ENCODE peak calls at places on chromosome 10, in seven cellular contexts. One of them, this sample, is unnamed. For H3K9me3, the result is how much of the 10 kb centered on the place peaks cover.

GRCh38 chr10:600876-601275 is 88.6 kb downstream of the DIP2C start:
- DNase-seq in mammary epithelial cell: no peak
- DNase-seq in tibial nerve: no peak
- DNase-seq in transverse colon: no peak
- DNase-seq in astrocyte: peak
- DNase-seq in ascending aorta: no peak
- DNase-seq in CD8-positive, alpha-beta memory T cell: no peak
- DNase-seq in this sample: no peak

GRCh38 chr10:78432582-78432981 is 398.9 kb downstream of the RPS24 start:
- DNase-seq in transverse colon: no peak
- DNase-seq in astrocyte: no peak
- DNase-seq in mammary epithelial cell: no peak
- DNase-seq in tibial nerve: peak
- DNase-seq in ascending aorta: no peak
- DNase-seq in CD8-positive, alpha-beta memory T cell: no peak
- DNase-seq in this sample: peak

GRCh38 chr10:10233256-10233655 is 784.4 kb upstream of the CELF2 start:
- DNase-seq in transverse colon: no peak
- DNase-seq in ascending aorta: no peak
- DNase-seq in mammary epithelial cell: no peak
- DNase-seq in astrocyte: no peak
- DNase-seq in CD8-positive, alpha-beta memory T cell: no peak
- DNase-seq in tibial nerve: no peak
- DNase-seq in this sample: no peak

GRCh38 chr10:122018951-122019413 is 30.0 kb downstream of the TACC2 start:
- DNase-seq in ascending aorta: no peak
- DNase-seq in mammary epithelial cell: peak
- DNase-seq in astrocyte: no peak
- DNase-seq in transverse colon: peak
- DNase-seq in CD8-positive, alpha-beta memory T cell: no peak
- DNase-seq in tibial nerve: no peak
- DNase-seq in this sample: no peak

GRCh38 chr10:61936770-61937169 is 35.3 kb downstream of the ARID5B start:
- DNase-seq in ascending aorta: no peak
- DNase-seq in CD8-positive, alpha-beta memory T cell: no peak
- DNase-seq in transverse colon: no peak
- DNase-seq in astrocyte: no peak
- DNase-seq in tibial nerve: no peak
- DNase-seq in mammary epithelial cell: no peak
- DNase-seq in this sample: no peak

GRCh38 chr10:20598590-20598989 is 298.5 kb downstream of the NEBL start:
- DNase-seq in mammary epithelial cell: peak
- DNase-seq in ascending aorta: peak
- DNase-seq in transverse colon: no peak
- DNase-seq in tibial nerve: peak
- DNase-seq in CD8-positive, alpha-beta memory T cell: no peak
- DNase-seq in astrocyte: peak
- DNase-seq in this sample: peak

GRCh38 chr10:70832852-70833542 is 17.2 kb downstream of the SGPL1 start:
- DNase-seq in tibial nerve: no peak
- DNase-seq in ascending aorta: no peak
- DNase-seq in astrocyte: peak
- DNase-seq in CD8-positive, alpha-beta memory T cell: no peak
- DNase-seq in mammary epithelial cell: peak
- DNase-seq in transverse colon: no peak
- DNase-seq in this sample: no peak

GRCh38 chr10:133099571-133099970 is 11.8 kb downstream of the ADGRA1 start:
- DNase-seq in ascending aorta: no peak
- DNase-seq in tibial nerve: no peak
- DNase-seq in astrocyte: no peak
- DNase-seq in transverse colon: no peak
- DNase-seq in CD8-positive, alpha-beta memory T cell: no peak
- DNase-seq in mammary epithelial cell: no peak
- DNase-seq in this sample: no peak

GRCh38 chr10:807958-808353 is 118.5 kb upstream of the DIP2C start:
- DNase-seq in mammary epithelial cell: no peak
- DNase-seq in tibial nerve: no peak
- DNase-seq in ascending aorta: no peak
- DNase-seq in CD8-positive, alpha-beta memory T cell: no peak
- DNase-seq in transverse colon: no peak
- DNase-seq in astrocyte: no peak
- DNase-seq in this sample: no peak

GRCh38 chr10:283916-284356 is 148.7 kb downstream of the ZMYND11 start:
- DNase-seq in astrocyte: no peak
- DNase-seq in ascending aorta: no peak
- DNase-seq in CD8-positive, alpha-beta memory T cell: no peak
- DNase-seq in tibial nerve: no peak
- DNase-seq in mammary epithelial cell: no peak
- DNase-seq in transverse colon: no peak
- DNase-seq in this sample: no peak

GRCh38 chr10:77796311-77796915 is 130.1 kb downstream of the DLG5 start:
- DNase-seq in mammary epithelial cell: no peak
- DNase-seq in astrocyte: no peak
- DNase-seq in CD8-positive, alpha-beta memory T cell: no peak
- DNase-seq in ascending aorta: no peak
- DNase-seq in tibial nerve: no peak
- DNase-seq in transverse colon: no peak
- DNase-seq in this sample: no peak

DNA sequence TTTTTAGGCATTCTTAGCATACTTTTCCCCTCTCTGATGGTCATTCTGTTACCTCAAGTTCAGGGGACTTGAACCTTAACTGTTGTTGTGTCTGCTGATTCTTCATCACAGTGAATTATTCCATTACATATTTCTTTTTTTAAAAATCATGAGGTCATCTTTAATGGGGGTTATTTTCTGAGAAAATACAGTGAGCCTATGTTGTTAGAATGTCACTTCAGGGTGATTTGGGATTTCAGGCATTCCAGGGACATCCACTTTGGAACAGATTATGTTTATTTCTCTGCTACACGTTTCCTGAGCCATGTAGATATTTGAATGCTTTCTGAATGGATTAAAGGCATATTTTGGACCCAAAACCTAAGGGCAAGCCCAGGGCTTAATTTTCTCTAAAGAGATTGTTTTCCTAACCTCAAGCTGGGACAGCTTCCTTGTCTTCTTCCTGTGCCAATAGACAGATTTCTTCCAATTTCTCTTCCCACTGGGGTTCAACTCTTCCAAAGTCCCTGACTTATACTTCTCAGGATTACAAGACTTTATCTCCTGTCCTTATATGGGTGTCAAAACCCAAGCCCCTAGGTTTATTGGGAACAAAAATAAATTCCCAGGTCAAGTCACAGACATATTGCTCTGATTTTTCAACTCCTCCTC is 271.7 kb downstream of the ARHGAP12 start:
- DNase-seq in transverse colon: no peak
- DNase-seq in mammary epithelial cell: no peak
- DNase-seq in tibial nerve: no peak
- DNase-seq in ascending aorta: no peak
- DNase-seq in CD8-positive, alpha-beta memory T cell: no peak
- DNase-seq in astrocyte: peak
- DNase-seq in this sample: no peak
- H3K4me3 ChIP-seq in transverse colon: no peak
- H3K4me3 ChIP-seq in mammary epithelial cell: no peak
- H3K4me3 ChIP-seq in tibial nerve: no peak
- H3K4me3 ChIP-seq in ascending aorta: no peak
- H3K4me3 ChIP-seq in CD8-positive, alpha-beta memory T cell: no peak
- H3K4me3 ChIP-seq in astrocyte: no peak
- H3K4me3 ChIP-seq in this sample: no peak

DNA sequence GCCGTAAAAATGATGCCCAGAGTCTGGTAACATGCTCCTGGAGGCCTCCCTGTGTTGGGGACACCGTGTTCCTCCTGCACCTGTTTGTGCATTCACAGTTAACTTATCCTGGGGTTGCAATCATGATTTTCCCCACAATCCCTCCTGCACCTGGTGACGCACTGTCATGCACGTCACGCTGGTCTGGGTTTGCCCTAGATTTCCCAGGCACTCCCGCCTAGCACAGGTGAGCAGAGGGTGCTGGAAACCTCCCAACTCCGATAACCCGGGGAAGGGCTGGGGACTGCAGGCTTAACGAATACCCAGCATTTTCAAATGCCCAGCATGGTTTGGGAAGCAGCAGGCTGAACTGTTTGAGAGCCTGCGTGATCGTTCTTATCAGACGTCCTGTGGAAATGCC is 427.1 kb downstream of the TCERG1L start:
- DNase-seq in tibial nerve: no peak
- DNase-seq in ascending aorta: no peak
- DNase-seq in mammary epithelial cell: no peak
- DNase-seq in transverse colon: no peak
- DNase-seq in CD8-positive, alpha-beta memory T cell: no peak
- DNase-seq in astrocyte: no peak
- DNase-seq in this sample: no peak
- H3K9me3 ChIP-seq in tibial nerve: under half
- H3K9me3 ChIP-seq in ascending aorta: under half
- H3K9me3 ChIP-seq in mammary epithelial cell: under half
- H3K9me3 ChIP-seq in transverse colon: under half
- H3K9me3 ChIP-seq in CD8-positive, alpha-beta memory T cell: under half
- H3K9me3 ChIP-seq in astrocyte: under half
- H3K9me3 ChIP-seq in this sample: under half

GRCh38 chr10:48289652-48290238 is 15.2 kb upstream of the FRMPD2 start:
- DNase-seq in mammary epithelial cell: peak
- DNase-seq in astrocyte: no peak
- DNase-seq in CD8-positive, alpha-beta memory T cell: peak
- DNase-seq in transverse colon: peak
- DNase-seq in tibial nerve: no peak
- DNase-seq in ascending aorta: no peak
- DNase-seq in this sample: peak

GRCh38 chr10:48287417-48288391 is 13.2 kb upstream of the FRMPD2 start:
- DNase-seq in mammary epithelial cell: peak
- DNase-seq in transverse colon: no peak
- DNase-seq in ascending aorta: no peak
- DNase-seq in CD8-positive, alpha-beta memory T cell: no peak
- DNase-seq in astrocyte: no peak
- DNase-seq in tibial nerve: no peak
- DNase-seq in this sample: no peak

GRCh38 chr10:48290286-48290685 is 15.8 kb upstream of the FRMPD2 start:
- DNase-seq in ascending aorta: no peak
- DNase-seq in CD8-positive, alpha-beta memory T cell: no peak
- DNase-seq in transverse colon: no peak
- DNase-seq in astrocyte: no peak
- DNase-seq in mammary epithelial cell: no peak
- DNase-seq in tibial nerve: no peak
- DNase-seq in this sample: no peak

GRCh38 chr10:48286356-48286755 is 11.9 kb upstream of the FRMPD2 start:
- DNase-seq in transverse colon: no peak
- DNase-seq in mammary epithelial cell: no peak
- DNase-seq in CD8-positive, alpha-beta memory T cell: no peak
- DNase-seq in astrocyte: no peak
- DNase-seq in tibial nerve: no peak
- DNase-seq in ascending aorta: no peak
- DNase-seq in this sample: no peak

GRCh38 chr10:48288661-48289060 is 14.2 kb upstream of the FRMPD2 start:
- DNase-seq in astrocyte: peak
- DNase-seq in tibial nerve: no peak
- DNase-seq in CD8-positive, alpha-beta memory T cell: no peak
- DNase-seq in ascending aorta: no peak
- DNase-seq in mammary epithelial cell: no peak
- DNase-seq in transverse colon: no peak
- DNase-seq in this sample: no peak
- H3K27ac ChIP-seq in astrocyte: no peak
- H3K27ac ChIP-seq in tibial nerve: no peak
- H3K27ac ChIP-seq in CD8-positive, alpha-beta memory T cell: no peak
- H3K27ac ChIP-seq in ascending aorta: no peak
- H3K27ac ChIP-seq in mammary epithelial cell: no peak
- H3K27ac ChIP-seq in transverse colon: no peak
- H3K27ac ChIP-seq in this sample: no peak

GRCh38 chr10:42933454-42934340 is 143.2 kb upstream of the RET start:
- DNase-seq in tibial nerve: peak
- DNase-seq in astrocyte: no peak
- DNase-seq in transverse colon: peak
- DNase-seq in ascending aorta: no peak
- DNase-seq in CD8-positive, alpha-beta memory T cell: no peak
- DNase-seq in mammary epithelial cell: no peak
- DNase-seq in this sample: peak
- H3K4me3 ChIP-seq in tibial nerve: no peak
- H3K4me3 ChIP-seq in astrocyte: no peak
- H3K4me3 ChIP-seq in transverse colon: no peak
- H3K4me3 ChIP-seq in ascending aorta: peak
- H3K4me3 ChIP-seq in CD8-positive, alpha-beta memory T cell: peak
- H3K4me3 ChIP-seq in mammary epithelial cell: no peak
- H3K4me3 ChIP-seq in this sample: peak

DNA sequence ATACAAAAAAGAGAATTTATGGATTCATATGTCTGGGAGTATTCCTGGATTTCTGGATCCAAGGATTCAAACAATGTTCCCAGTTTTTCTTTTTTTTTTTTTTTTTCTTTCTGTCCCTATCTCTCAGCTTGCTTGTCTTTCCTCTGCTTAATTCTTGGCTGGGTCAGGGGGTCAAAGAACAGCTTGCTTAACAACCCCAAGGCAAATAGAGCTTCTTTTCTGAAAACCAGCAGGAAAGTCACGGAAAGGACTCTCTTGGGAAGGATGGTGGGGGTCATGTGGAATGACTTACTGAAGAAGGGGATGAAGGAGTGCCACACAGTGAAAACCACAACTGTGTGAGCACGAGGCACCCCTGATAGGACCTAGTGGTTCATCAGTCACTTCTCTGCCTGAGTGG is 36.1 kb downstream of the GRK5 start:
- DNase-seq in mammary epithelial cell: no peak
- DNase-seq in transverse colon: no peak
- DNase-seq in astrocyte: no peak
- DNase-seq in ascending aorta: no peak
- DNase-seq in tibial nerve: no peak
- DNase-seq in CD8-positive, alpha-beta memory T cell: no peak
- DNase-seq in this sample: peak
- H3K9me3 ChIP-seq in mammary epithelial cell: under half
- H3K9me3 ChIP-seq in transverse colon: under half
- H3K9me3 ChIP-seq in astrocyte: under half
- H3K9me3 ChIP-seq in ascending aorta: under half
- H3K9me3 ChIP-seq in tibial nerve: under half
- H3K9me3 ChIP-seq in CD8-positive, alpha-beta memory T cell: under half
- H3K9me3 ChIP-seq in this sample: under half